ENCODE peak calls at places on chromosomes 7 and 10, in ten cellular contexts. E, B, C, Q, T, D, J, M, X and H are unnamed samples.

GRCh38 chr7:70459546-70459945 is 672.4 kb upstream of the GALNT17 start:
- DNase-seq in E (no peak), B (no peak), C (no peak), Q (no peak), T (no peak), D (no peak), J (no peak), M (no peak), X (no peak), H (no peak)

GRCh38 chr10:71647526-71648354 is 71.8 kb downstream of the C10orf105 start:
- DNase-seq in E (peak; percentile 72), B (peak; percentile 7), C (peak; percentile 43), Q (no peak), T (no peak), D (no peak), J (peak; percentile 84), M (no peak), X (no peak), H (peak; percentile 80)

GRCh38 chr7:133434246-133434865 is 181.5 kb downstream of the EXOC4 start:
- DNase-seq in E (no peak), B (peak; percentile 78), C (peak; percentile 58), Q (peak; percentile 54), T (no peak), D (peak; percentile 14), J (peak; percentile 35), M (peak; percentile 46), X (no peak), H (peak; percentile 66)

GRCh38 chr10:48468866-48469511 is 135.9 kb downstream of the ARHGAP22 start:
- DNase-seq in E (peak; percentile 41), B (no peak), C (no peak), Q (peak; percentile 62), T (no peak), D (no peak), J (no peak), M (no peak), X (no peak), H (no peak)

GRCh38 chr10:74282151-74282852 is 131.3 kb downstream of the ADK start:
- DNase-seq in E (no peak), B (peak; percentile 60), C (peak; percentile 18), Q (no peak), T (no peak), D (no peak), J (no peak), M (no peak), X (no peak), H (no peak)

GRCh38 chr7:129989466-129989865 is 36.7 kb upstream of the UBE2H start:
- DNase-seq in E (no peak), B (no peak), C (no peak), Q (no peak), T (no peak), D (peak; percentile 59), J (no peak), M (no peak), X (peak; percentile 32), H (no peak)

GRCh38 chr7:24708244-24708643 is 49.0 kb downstream of the GSDME start:
- DNase-seq in E (no peak), B (peak; percentile 53), C (peak; percentile 51), Q (no peak), T (no peak), D (no peak), J (no peak), M (peak; percentile 53), X (no peak), H (no peak)

GRCh38 chr10:6384031-6384430 is 181.3 kb downstream of the PFKFB3 start:
- DNase-seq in E (no peak), B (no peak), C (no peak), Q (no peak), T (no peak), D (no peak), J (no peak), M (no peak), X (no peak), H (no peak)

GRCh38 chr7:128176696-128177095 is 64.4 kb upstream of the LEP start:
- DNase-seq in E (no peak), B (peak; percentile 17), C (no peak), Q (no peak), T (no peak), D (no peak), J (no peak), M (no peak), X (no peak), H (no peak)

GRCh38 chr7:45872116-45873034 is 507 bp downstream of the CCDC201 start:
- DNase-seq in E (no peak), B (no peak), C (peak; percentile 57), Q (peak; percentile 21), T (no peak), D (no peak), J (peak; percentile 74), M (no peak), X (no peak), H (peak; percentile 73)

GRCh38 chr7:155984028-155984607 is 171.9 kb upstream of the SHH start:
- DNase-seq in E (no peak), B (no peak), C (no peak), Q (no peak), T (no peak), D (no peak), J (no peak), M (no peak), X (no peak), H (no peak)

GRCh38 chr7:124275411-124275810 is 242.5 kb upstream of the TMEM229A start:
- DNase-seq in E (no peak), B (no peak), C (no peak), Q (no peak), T (no peak), D (no peak), J (no peak), M (no peak), X (no peak), H (peak; percentile 37)

GRCh38 chr7:142168746-142169145 is 57.2 kb downstream of the MGAM2 start:
- DNase-seq in E (no peak), B (peak; percentile 5), C (no peak), Q (peak; percentile 36), T (no peak), D (no peak), J (peak; percentile 41), M (no peak), X (no peak), H (no peak)

GRCh38 chr10:51860257-51860656 is 160.9 kb upstream of the CSTF2T start:
- DNase-seq in E (no peak), B (peak; percentile 84), C (peak; percentile 19), Q (peak; percentile 64), T (no peak), D (no peak), J (no peak), M (peak; percentile 17), X (no peak), H (no peak)

GRCh38 chr10:110789604-110790428 is 81.9 kb upstream of the PDCD4 start:
- DNase-seq in E (no peak), B (no peak), C (no peak), Q (no peak), T (no peak), D (no peak), J (no peak), M (no peak), X (no peak), H (no peak)

GRCh38 chr7:142908921-142909870 is 23.7 kb upstream of the TRPV6 start:
- DNase-seq in E (peak; percentile 38), B (peak; percentile 8), C (peak; percentile 20), Q (peak; percentile 25), T (no peak), D (no peak), J (peak; percentile 62), M (no peak), X (no peak), H (peak; percentile 51)

GRCh38 chr10:122525788-122526187 is 34.8 kb upstream of the DMBT1 start:
- DNase-seq in E (no peak), B (no peak), C (no peak), Q (peak; percentile 60), T (peak; percentile 7), D (no peak), J (no peak), M (no peak), X (no peak), H (peak; percentile 57)

GRCh38 chr7:17042211-17042610 is 160.4 kb upstream of the AGR3 start:
- DNase-seq in E (no peak), B (no peak), C (no peak), Q (no peak), T (no peak), D (no peak), J (no peak), M (no peak), X (no peak), H (no peak)

GRCh38 chr7:129256221-129256620 is 31.4 kb downstream of the AHCYL2 start:
- DNase-seq in E (no peak), B (no peak), C (no peak), Q (no peak), T (no peak), D (no peak), J (no peak), M (no peak), X (no peak), H (no peak)